ENCODE peak calls at places on chromosome 6, in seven cellular contexts. One of them, this sample, is unnamed.

GRCh38 chr6:145060687-145061086 is 674.6 kb downstream of the EPM2A start:
- DNase-seq in heart left ventricle: no peak
- DNase-seq in gastrocnemius medialis: no peak
- DNase-seq in K562: no peak
- DNase-seq in right lobe of liver: no peak
- DNase-seq in H1: no peak
- DNase-seq in erythroblast: no peak
- DNase-seq in this sample: no peak

GRCh38 chr6:40550096-40550731 is 37.0 kb downstream of the LRFN2 start:
- DNase-seq in erythroblast: peak; percentile 80
- DNase-seq in heart left ventricle: no peak
- DNase-seq in gastrocnemius medialis: no peak
- DNase-seq in H1: no peak
- DNase-seq in K562: peak; percentile 56
- DNase-seq in right lobe of liver: no peak
- DNase-seq in this sample: peak; percentile 23

GRCh38 chr6:57113105-57113504 is 23.1 kb downstream of the ZNF451 start:
- DNase-seq in H1: no peak
- DNase-seq in right lobe of liver: no peak
- DNase-seq in K562: no peak
- DNase-seq in gastrocnemius medialis: no peak
- DNase-seq in erythroblast: no peak
- DNase-seq in heart left ventricle: no peak
- DNase-seq in this sample: no peak

GRCh38 chr6:93678841-93679454 is 259.6 kb upstream of the EPHA7 start:
- DNase-seq in erythroblast: no peak
- DNase-seq in H1: no peak
- DNase-seq in gastrocnemius medialis: no peak
- DNase-seq in right lobe of liver: no peak
- DNase-seq in heart left ventricle: no peak
- DNase-seq in K562: no peak
- DNase-seq in this sample: no peak

GRCh38 chr6:39452746-39453145 is 130.2 kb upstream of the KCNK16 start:
- DNase-seq in gastrocnemius medialis: no peak
- DNase-seq in K562: no peak
- DNase-seq in erythroblast: no peak
- DNase-seq in H1: no peak
- DNase-seq in right lobe of liver: no peak
- DNase-seq in heart left ventricle: no peak
- DNase-seq in this sample: no peak

GRCh38 chr6:55011034-55011433 is 163.3 kb upstream of the HCRTR2 start:
- DNase-seq in right lobe of liver: no peak
- DNase-seq in erythroblast: no peak
- DNase-seq in H1: no peak
- DNase-seq in gastrocnemius medialis: no peak
- DNase-seq in heart left ventricle: no peak
- DNase-seq in K562: no peak
- DNase-seq in this sample: no peak

GRCh38 chr6:160256445-160256844 is 2.2 kb downstream of the SLC22A2 start:
- DNase-seq in K562: no peak
- DNase-seq in gastrocnemius medialis: no peak
- DNase-seq in H1: no peak
- DNase-seq in heart left ventricle: no peak
- DNase-seq in erythroblast: no peak
- DNase-seq in right lobe of liver: no peak
- DNase-seq in this sample: no peak

GRCh38 chr6:6407061-6407723 is 86.7 kb upstream of the F13A1 start:
- DNase-seq in right lobe of liver: no peak
- DNase-seq in heart left ventricle: no peak
- DNase-seq in gastrocnemius medialis: no peak
- DNase-seq in K562: no peak
- DNase-seq in H1: no peak
- DNase-seq in erythroblast: no peak
- DNase-seq in this sample: no peak

GRCh38 chr6:146551545-146551944 is 7.9 kb downstream of the RAB32 start:
- DNase-seq in K562: no peak
- DNase-seq in gastrocnemius medialis: no peak
- DNase-seq in erythroblast: no peak
- DNase-seq in heart left ventricle: no peak
- DNase-seq in H1: no peak
- DNase-seq in right lobe of liver: no peak
- DNase-seq in this sample: no peak

GRCh38 chr6:125512621-125513020 is 210.9 kb upstream of the HDDC2 start:
- DNase-seq in H1: no peak
- DNase-seq in right lobe of liver: no peak
- DNase-seq in erythroblast: peak; percentile 51
- DNase-seq in heart left ventricle: no peak
- DNase-seq in K562: peak; percentile 16
- DNase-seq in gastrocnemius medialis: no peak
- DNase-seq in this sample: no peak

GRCh38 chr6:38271081-38271480 is 368.6 kb downstream of the BTBD9 start:
- DNase-seq in gastrocnemius medialis: no peak
- DNase-seq in K562: no peak
- DNase-seq in right lobe of liver: no peak
- DNase-seq in H1: no peak
- DNase-seq in erythroblast: no peak
- DNase-seq in heart left ventricle: no peak
- DNase-seq in this sample: no peak

GRCh38 chr6:158066161-158066781 is 84.6 kb downstream of the SYNJ2 start:
- DNase-seq in erythroblast: no peak
- DNase-seq in heart left ventricle: no peak
- DNase-seq in H1: no peak
- DNase-seq in right lobe of liver: no peak
- DNase-seq in K562: no peak
- DNase-seq in gastrocnemius medialis: no peak
- DNase-seq in this sample: no peak

GRCh38 chr6:151196571-151196970 is 43.2 kb upstream of the AKAP12 start:
- DNase-seq in H1: no peak
- DNase-seq in heart left ventricle: peak; percentile 51
- DNase-seq in erythroblast: no peak
- DNase-seq in K562: no peak
- DNase-seq in right lobe of liver: no peak
- DNase-seq in gastrocnemius medialis: peak; percentile 18
- DNase-seq in this sample: no peak

GRCh38 chr6:84825461-84825860 is 61.1 kb upstream of the TBX18 start:
- DNase-seq in K562: peak; percentile 9
- DNase-seq in right lobe of liver: no peak
- DNase-seq in H1: no peak
- DNase-seq in heart left ventricle: no peak
- DNase-seq in erythroblast: no peak
- DNase-seq in gastrocnemius medialis: no peak
- DNase-seq in this sample: peak; percentile 11

GRCh38 chr6:131765081-131765852 is 42.6 kb upstream of the ENPP1 start:
- DNase-seq in gastrocnemius medialis: no peak
- DNase-seq in erythroblast: no peak
- DNase-seq in K562: no peak
- DNase-seq in heart left ventricle: peak; percentile 36
- DNase-seq in right lobe of liver: no peak
- DNase-seq in H1: no peak
- DNase-seq in this sample: no peak

GRCh38 chr6:45655630-45656422 is 278.1 kb upstream of the SUPT3H start:
- DNase-seq in H1: no peak
- DNase-seq in gastrocnemius medialis: no peak
- DNase-seq in right lobe of liver: no peak
- DNase-seq in K562: no peak
- DNase-seq in erythroblast: no peak
- DNase-seq in heart left ventricle: no peak
- DNase-seq in this sample: peak; percentile 98

GRCh38 chr6:26175428-26176181 is 88.4 kb downstream of the HFE start:
- DNase-seq in gastrocnemius medialis: no peak
- DNase-seq in K562: peak; percentile 74
- DNase-seq in H1: no peak
- DNase-seq in erythroblast: peak; percentile 89
- DNase-seq in heart left ventricle: no peak
- DNase-seq in right lobe of liver: no peak
- DNase-seq in this sample: no peak

DNA sequence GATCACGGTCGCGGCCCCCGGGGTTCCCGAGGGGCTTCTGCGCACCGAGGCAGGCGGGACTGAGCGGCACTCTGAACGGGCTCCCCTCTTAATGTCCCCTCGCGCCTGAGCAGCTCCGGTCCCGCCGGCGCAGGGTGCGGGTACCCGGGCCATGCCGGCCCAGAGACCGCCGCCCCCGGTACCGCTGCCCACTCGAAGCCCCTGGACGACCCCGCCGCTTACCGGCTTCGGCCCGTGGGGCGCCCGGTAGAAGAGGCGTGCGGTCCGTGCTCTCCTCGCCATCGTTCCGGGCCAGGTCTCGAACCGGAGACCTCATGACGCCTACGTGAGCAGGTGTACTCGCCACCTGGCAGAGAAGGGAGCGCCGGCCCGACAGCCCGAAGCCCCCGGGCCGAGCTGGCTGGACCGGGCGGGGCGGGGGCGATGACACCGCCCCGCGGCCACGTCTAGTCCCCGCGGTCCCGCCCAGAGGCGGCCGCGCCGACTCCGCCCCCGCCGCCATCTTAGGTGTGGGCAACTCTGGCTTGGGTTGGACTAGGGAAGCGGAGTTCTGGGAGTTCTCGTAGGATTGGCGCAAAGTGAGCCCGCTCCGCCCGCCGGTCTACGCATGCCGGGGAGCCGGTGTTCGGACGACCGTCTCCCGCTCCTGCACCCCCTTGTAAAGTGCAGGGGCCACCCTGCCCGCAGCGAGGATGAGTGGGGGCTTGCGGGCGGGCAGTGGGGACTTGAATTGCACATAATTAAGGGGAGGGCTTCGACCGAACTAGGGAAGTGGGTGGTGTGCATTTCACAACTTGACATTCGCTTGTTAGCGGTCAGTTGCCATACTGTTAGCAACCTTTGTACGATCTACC is at the start of gene SLC17A5:
- DNase-seq in H1: peak; percentile 87
- DNase-seq in heart left ventricle: peak; percentile 95
- DNase-seq in erythroblast: peak; percentile 94
- DNase-seq in gastrocnemius medialis: peak; percentile 89
- DNase-seq in K562: peak; percentile 94
- DNase-seq in right lobe of liver: peak; percentile 97
- DNase-seq in this sample: peak; percentile 84
- TF ChIP-seq POLR2A in H1: peak; percentile 82
- TF ChIP-seq POLR2A in heart left ventricle: peak; percentile 82
- TF ChIP-seq POLR2A in erythroblast: peak; percentile 74
- TF ChIP-seq POLR2A in gastrocnemius medialis: peak; percentile 64
- TF ChIP-seq POLR2A in K562: peak; percentile 87
- TF ChIP-seq POLR2A in right lobe of liver: peak; percentile 82
- TF ChIP-seq POLR2A in this sample: peak; percentile 72

DNA sequence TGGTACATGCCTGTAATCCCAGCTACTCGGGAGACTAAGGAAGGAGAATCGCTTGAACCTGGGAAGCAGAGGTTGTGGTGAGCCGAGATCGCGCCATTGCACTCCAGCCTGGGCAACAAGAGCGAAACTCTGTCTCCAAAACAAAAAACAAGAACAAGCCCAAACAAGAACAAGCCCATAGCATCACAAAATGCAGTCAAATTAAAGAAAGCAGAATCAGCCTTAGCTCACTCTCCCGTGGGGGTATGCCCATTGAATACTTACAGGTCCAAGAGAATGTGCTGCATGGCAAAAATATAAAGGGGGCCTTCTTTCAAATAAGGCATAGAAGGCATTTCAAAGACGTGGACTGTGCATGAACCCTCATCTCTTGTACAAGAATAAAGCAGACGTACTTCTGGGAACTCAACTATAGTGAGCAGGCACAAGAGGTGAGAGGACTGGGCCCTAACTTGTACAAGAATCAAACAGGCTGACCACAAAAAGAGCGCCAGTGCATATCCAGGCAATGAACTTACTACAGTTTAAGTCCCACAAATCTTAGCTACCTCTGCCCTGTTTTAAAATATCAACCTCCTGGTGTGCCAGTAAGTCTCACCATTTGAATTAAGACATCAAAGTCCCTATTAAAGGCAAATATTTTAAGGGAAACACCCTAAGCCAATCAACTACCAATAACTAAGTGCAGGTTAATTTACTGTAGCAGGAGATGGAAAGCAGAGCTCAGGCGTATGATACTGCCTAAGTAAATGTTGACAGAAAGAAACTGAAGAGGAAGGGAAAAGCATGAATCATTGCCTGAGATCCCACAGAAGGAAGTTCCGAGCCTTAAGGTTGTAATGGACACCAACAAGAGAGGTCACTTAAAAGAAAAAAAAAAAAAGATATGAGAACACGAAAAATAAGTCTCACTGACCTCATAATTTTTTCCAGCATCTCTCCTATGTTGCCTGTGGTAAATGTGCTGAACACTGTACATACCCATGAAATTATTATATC is 37.4 kb downstream of the TOMM6 start:
- DNase-seq in right lobe of liver: no peak
- DNase-seq in H1: no peak
- DNase-seq in gastrocnemius medialis: no peak
- DNase-seq in erythroblast: no peak
- DNase-seq in K562: no peak
- DNase-seq in heart left ventricle: no peak
- DNase-seq in this sample: peak; percentile 19
- TF ChIP-seq POLR2A in right lobe of liver: no peak
- TF ChIP-seq POLR2A in H1: no peak
- TF ChIP-seq POLR2A in gastrocnemius medialis: no peak
- TF ChIP-seq POLR2A in erythroblast: no peak
- TF ChIP-seq POLR2A in K562: no peak
- TF ChIP-seq POLR2A in heart left ventricle: no peak
- TF ChIP-seq POLR2A in this sample: no peak

DNA sequence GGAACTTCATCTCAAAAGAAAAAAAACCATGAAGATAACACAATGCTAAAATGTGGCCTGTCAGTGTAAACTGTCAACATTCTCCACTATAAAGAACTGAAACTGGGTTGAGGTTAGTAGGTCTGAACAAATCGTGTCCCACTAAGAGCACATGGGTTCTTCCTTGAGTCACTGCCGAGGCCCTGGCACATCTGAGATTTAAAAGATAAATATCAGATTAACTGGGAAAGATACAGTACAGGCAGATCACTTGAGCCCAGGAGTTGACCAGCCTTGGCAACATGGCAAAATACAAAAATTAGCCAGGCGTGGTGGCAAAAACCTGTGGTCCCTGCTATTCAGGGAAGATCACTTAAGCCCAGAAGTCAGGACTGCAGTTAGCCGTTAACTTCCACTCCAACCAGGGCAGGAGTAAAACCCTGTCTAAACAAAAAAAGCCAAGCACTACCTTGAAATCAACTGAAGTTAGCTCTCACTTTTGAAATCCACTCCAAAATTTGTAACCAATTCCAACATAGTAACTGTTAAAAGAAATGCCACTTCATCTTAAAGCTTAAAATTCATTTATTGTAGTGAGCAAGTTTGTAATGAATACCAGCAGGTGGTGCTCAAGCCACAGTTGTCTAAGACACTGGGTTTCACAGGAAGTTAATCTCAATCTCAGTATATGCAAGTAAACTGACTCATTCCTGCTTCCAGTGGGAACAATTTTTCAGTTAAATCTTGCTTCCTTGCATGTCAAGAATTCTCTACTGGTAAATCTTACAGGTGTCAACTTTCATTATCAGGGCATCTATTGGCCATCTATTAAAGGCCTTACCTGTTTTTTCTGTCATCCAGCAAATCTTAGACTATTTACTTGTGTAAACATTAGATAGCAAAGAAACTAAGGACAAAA is 5.4 kb downstream of the EEF1A1 start:
- DNase-seq in right lobe of liver: no peak
- DNase-seq in heart left ventricle: peak; percentile 44
- DNase-seq in erythroblast: peak; percentile 90
- DNase-seq in H1: no peak
- DNase-seq in K562: peak; percentile 38
- DNase-seq in gastrocnemius medialis: peak; percentile 19
- DNase-seq in this sample: no peak
- TF ChIP-seq POLR2A in right lobe of liver: no peak
- TF ChIP-seq POLR2A in heart left ventricle: no peak
- TF ChIP-seq POLR2A in erythroblast: peak; percentile 50
- TF ChIP-seq POLR2A in H1: peak; percentile 97
- TF ChIP-seq POLR2A in K562: peak; percentile 75
- TF ChIP-seq POLR2A in gastrocnemius medialis: no peak
- TF ChIP-seq POLR2A in this sample: no peak

GRCh38 chr6:138491020-138491419 is 8.3 kb downstream of the NHSL1 start:
- DNase-seq in erythroblast: no peak
- DNase-seq in right lobe of liver: no peak
- DNase-seq in gastrocnemius medialis: no peak
- DNase-seq in heart left ventricle: no peak
- DNase-seq in K562: no peak
- DNase-seq in H1: no peak
- DNase-seq in this sample: no peak
- TF ChIP-seq POLR2A in erythroblast: no peak
- TF ChIP-seq POLR2A in right lobe of liver: no peak
- TF ChIP-seq POLR2A in gastrocnemius medialis: no peak
- TF ChIP-seq POLR2A in heart left ventricle: no peak
- TF ChIP-seq POLR2A in K562: no peak
- TF ChIP-seq POLR2A in H1: no peak
- TF ChIP-seq POLR2A in this sample: no peak